ENCODE peak calls at places on chromosomes 13 and 19, in ten cellular contexts. One of them, this sample, is unnamed.
A peak's percentile ranks its signal among the peaks of the same experiment; 100 is the strongest.

GRCh38 chr13:27038323-27038722 is 133.3 kb downstream of the USP12 start:
- DNase-seq in BE2C: no peak
- DNase-seq in fibroblast of villous mesenchyme: peak; percentile 77
- DNase-seq in body of pancreas: no peak
- DNase-seq in Peyer's patch: no peak
- DNase-seq in stomach: no peak
- DNase-seq in lower lobe of right lung: no peak
- DNase-seq in SK-N-SH: no peak
- DNase-seq in fibroblast of mammary gland: peak; percentile 67
- DNase-seq in psoas muscle: no peak
- DNase-seq in this sample: peak; percentile 83

GRCh38 chr13:41463823-41464602 is 6.7 kb downstream of the RGCC start:
- DNase-seq in Peyer's patch: peak; percentile 72
- DNase-seq in stomach: no peak
- DNase-seq in SK-N-SH: no peak
- DNase-seq in psoas muscle: no peak
- DNase-seq in BE2C: no peak
- DNase-seq in body of pancreas: no peak
- DNase-seq in lower lobe of right lung: no peak
- DNase-seq in fibroblast of villous mesenchyme: no peak
- DNase-seq in fibroblast of mammary gland: no peak
- DNase-seq in this sample: no peak

GRCh38 chr13:87810920-87811344 is 139.8 kb downstream of the SLITRK5 start:
- DNase-seq in lower lobe of right lung: no peak
- DNase-seq in SK-N-SH: no peak
- DNase-seq in BE2C: no peak
- DNase-seq in stomach: no peak
- DNase-seq in fibroblast of mammary gland: no peak
- DNase-seq in fibroblast of villous mesenchyme: no peak
- DNase-seq in psoas muscle: no peak
- DNase-seq in body of pancreas: no peak
- DNase-seq in Peyer's patch: no peak
- DNase-seq in this sample: no peak

GRCh38 chr19:51783373-51783772 is 11.6 kb upstream of the FPR3 start:
- DNase-seq in stomach: no peak
- DNase-seq in SK-N-SH: no peak
- DNase-seq in lower lobe of right lung: no peak
- DNase-seq in Peyer's patch: no peak
- DNase-seq in body of pancreas: no peak
- DNase-seq in fibroblast of mammary gland: peak; percentile 38
- DNase-seq in BE2C: no peak
- DNase-seq in fibroblast of villous mesenchyme: peak; percentile 36
- DNase-seq in psoas muscle: no peak
- DNase-seq in this sample: peak; percentile 30

GRCh38 chr13:64488731-64489130 is 2741.4 kb downstream of the PCDH9 start:
- DNase-seq in psoas muscle: no peak
- DNase-seq in lower lobe of right lung: no peak
- DNase-seq in body of pancreas: no peak
- DNase-seq in stomach: no peak
- DNase-seq in SK-N-SH: no peak
- DNase-seq in BE2C: no peak
- DNase-seq in fibroblast of mammary gland: no peak
- DNase-seq in fibroblast of villous mesenchyme: no peak
- DNase-seq in Peyer's patch: no peak
- DNase-seq in this sample: no peak

GRCh38 chr13:41842029-41842428 is 118.9 kb downstream of the VWA8 start:
- DNase-seq in Peyer's patch: no peak
- DNase-seq in lower lobe of right lung: no peak
- DNase-seq in body of pancreas: no peak
- DNase-seq in stomach: no peak
- DNase-seq in SK-N-SH: no peak
- DNase-seq in psoas muscle: no peak
- DNase-seq in fibroblast of villous mesenchyme: peak; percentile 83
- DNase-seq in fibroblast of mammary gland: no peak
- DNase-seq in BE2C: no peak
- DNase-seq in this sample: peak; percentile 48

GRCh38 chr19:51916167-51916566 is 11.1 kb upstream of the ZNF613 start:
- DNase-seq in body of pancreas: no peak
- DNase-seq in BE2C: no peak
- DNase-seq in fibroblast of villous mesenchyme: no peak
- DNase-seq in psoas muscle: no peak
- DNase-seq in lower lobe of right lung: no peak
- DNase-seq in stomach: no peak
- DNase-seq in SK-N-SH: no peak
- DNase-seq in Peyer's patch: no peak
- DNase-seq in fibroblast of mammary gland: no peak
- DNase-seq in this sample: no peak

GRCh38 chr13:42107006-42107405 is 58.6 kb downstream of the DGKH start:
- DNase-seq in body of pancreas: no peak
- DNase-seq in BE2C: no peak
- DNase-seq in psoas muscle: no peak
- DNase-seq in fibroblast of villous mesenchyme: no peak
- DNase-seq in SK-N-SH: no peak
- DNase-seq in lower lobe of right lung: no peak
- DNase-seq in Peyer's patch: no peak
- DNase-seq in stomach: no peak
- DNase-seq in fibroblast of mammary gland: no peak
- DNase-seq in this sample: no peak

GRCh38 chr13:40176242-40176641 is 490.2 kb downstream of the FOXO1 start:
- DNase-seq in BE2C: no peak
- DNase-seq in Peyer's patch: no peak
- DNase-seq in fibroblast of villous mesenchyme: no peak
- DNase-seq in stomach: no peak
- DNase-seq in SK-N-SH: no peak
- DNase-seq in fibroblast of mammary gland: no peak
- DNase-seq in lower lobe of right lung: no peak
- DNase-seq in psoas muscle: no peak
- DNase-seq in body of pancreas: no peak
- DNase-seq in this sample: no peak

GRCh38 chr19:46461537-46461936 is 9.8 kb downstream of the PNMA8A start:
- DNase-seq in Peyer's patch: no peak
- DNase-seq in SK-N-SH: no peak
- DNase-seq in lower lobe of right lung: no peak
- DNase-seq in BE2C: no peak
- DNase-seq in fibroblast of villous mesenchyme: no peak
- DNase-seq in body of pancreas: no peak
- DNase-seq in stomach: no peak
- DNase-seq in psoas muscle: no peak
- DNase-seq in fibroblast of mammary gland: peak; percentile 36
- DNase-seq in this sample: no peak

GRCh38 chr19:1768248-1768647 is 14.9 kb downstream of the ONECUT3 start:
- DNase-seq in BE2C: peak; percentile 66
- DNase-seq in Peyer's patch: peak; percentile 49
- DNase-seq in psoas muscle: no peak
- DNase-seq in stomach: no peak
- DNase-seq in fibroblast of villous mesenchyme: peak; percentile 20
- DNase-seq in SK-N-SH: peak; percentile 58
- DNase-seq in lower lobe of right lung: no peak
- DNase-seq in fibroblast of mammary gland: peak; percentile 18
- DNase-seq in body of pancreas: no peak
- DNase-seq in this sample: no peak

GRCh38 chr13:109874921-109875454 is 88.6 kb upstream of the IRS2 start:
- DNase-seq in stomach: no peak
- DNase-seq in fibroblast of mammary gland: peak; percentile 68
- DNase-seq in body of pancreas: no peak
- DNase-seq in lower lobe of right lung: no peak
- DNase-seq in fibroblast of villous mesenchyme: peak; percentile 82
- DNase-seq in Peyer's patch: no peak
- DNase-seq in BE2C: no peak
- DNase-seq in SK-N-SH: no peak
- DNase-seq in psoas muscle: no peak
- DNase-seq in this sample: peak; percentile 66

DNA sequence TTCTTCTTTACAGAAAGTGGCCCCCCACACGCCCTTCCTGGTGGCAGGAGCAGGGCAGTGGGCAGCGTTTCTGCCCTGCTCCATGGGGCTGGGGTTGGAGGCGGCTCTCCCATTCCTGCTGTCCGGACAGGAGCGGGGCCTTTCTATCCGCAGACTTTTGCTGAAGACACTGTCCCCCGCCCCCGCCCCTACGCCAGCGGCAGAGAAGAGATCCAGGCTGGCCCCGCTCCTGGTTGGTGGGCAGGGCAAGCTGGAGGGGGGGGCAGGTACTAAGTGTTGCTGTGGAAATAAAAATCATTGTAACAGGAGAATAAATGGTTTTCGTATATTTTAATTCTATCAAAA is 81.7 kb downstream of the ZNF429 start:
- DNase-seq in fibroblast of mammary gland: no peak
- DNase-seq in stomach: no peak
- DNase-seq in BE2C: no peak
- DNase-seq in Peyer's patch: no peak
- DNase-seq in SK-N-SH: no peak
- DNase-seq in fibroblast of villous mesenchyme: no peak
- DNase-seq in lower lobe of right lung: no peak
- DNase-seq in psoas muscle: no peak
- DNase-seq in body of pancreas: peak; percentile 37
- DNase-seq in this sample: no peak
- H3K4me3 ChIP-seq in fibroblast of mammary gland: no peak overlapping the region
- H3K4me3 ChIP-seq in stomach: peak overlapping the region; percentile 63
- H3K4me3 ChIP-seq in BE2C: no peak overlapping the region
- H3K4me3 ChIP-seq in Peyer's patch: peak overlapping the region; percentile 70
- H3K4me3 ChIP-seq in SK-N-SH: no peak overlapping the region
- H3K4me3 ChIP-seq in fibroblast of villous mesenchyme: no peak overlapping the region
- H3K4me3 ChIP-seq in lower lobe of right lung: peak overlapping the region; percentile 64
- H3K4me3 ChIP-seq in psoas muscle: peak overlapping the region; percentile 83
- H3K4me3 ChIP-seq in body of pancreas: peak overlapping the region; percentile 98
- H3K4me3 ChIP-seq in this sample: no peak overlapping the region

GRCh38 chr19:709965-710714 is 1.4 kb downstream of the PALM start:
- DNase-seq in lower lobe of right lung: no peak
- DNase-seq in SK-N-SH: peak; percentile 55
- DNase-seq in psoas muscle: peak; percentile 58
- DNase-seq in BE2C: no peak
- DNase-seq in body of pancreas: no peak
- DNase-seq in fibroblast of villous mesenchyme: no peak
- DNase-seq in fibroblast of mammary gland: no peak
- DNase-seq in Peyer's patch: no peak
- DNase-seq in stomach: no peak
- DNase-seq in this sample: peak; percentile 30

GRCh38 chr19:709196-709964 is 645 bp downstream of the PALM start:
- DNase-seq in BE2C: no peak
- DNase-seq in SK-N-SH: peak; percentile 71
- DNase-seq in psoas muscle: no peak
- DNase-seq in lower lobe of right lung: no peak
- DNase-seq in stomach: no peak
- DNase-seq in fibroblast of villous mesenchyme: no peak
- DNase-seq in body of pancreas: no peak
- DNase-seq in fibroblast of mammary gland: no peak
- DNase-seq in Peyer's patch: no peak
- DNase-seq in this sample: no peak

GRCh38 chr19:711224-711623 is 2.5 kb downstream of the PALM start:
- DNase-seq in fibroblast of mammary gland: no peak
- DNase-seq in SK-N-SH: no peak
- DNase-seq in psoas muscle: no peak
- DNase-seq in BE2C: no peak
- DNase-seq in Peyer's patch: no peak
- DNase-seq in stomach: no peak
- DNase-seq in fibroblast of villous mesenchyme: no peak
- DNase-seq in body of pancreas: no peak
- DNase-seq in lower lobe of right lung: no peak
- DNase-seq in this sample: no peak

GRCh38 chr19:710767-711166 is 2.0 kb downstream of the PALM start:
- DNase-seq in body of pancreas: no peak
- DNase-seq in Peyer's patch: no peak
- DNase-seq in SK-N-SH: no peak
- DNase-seq in fibroblast of mammary gland: no peak
- DNase-seq in fibroblast of villous mesenchyme: no peak
- DNase-seq in stomach: no peak
- DNase-seq in lower lobe of right lung: no peak
- DNase-seq in psoas muscle: no peak
- DNase-seq in BE2C: no peak
- DNase-seq in this sample: peak; percentile 25

DNA sequence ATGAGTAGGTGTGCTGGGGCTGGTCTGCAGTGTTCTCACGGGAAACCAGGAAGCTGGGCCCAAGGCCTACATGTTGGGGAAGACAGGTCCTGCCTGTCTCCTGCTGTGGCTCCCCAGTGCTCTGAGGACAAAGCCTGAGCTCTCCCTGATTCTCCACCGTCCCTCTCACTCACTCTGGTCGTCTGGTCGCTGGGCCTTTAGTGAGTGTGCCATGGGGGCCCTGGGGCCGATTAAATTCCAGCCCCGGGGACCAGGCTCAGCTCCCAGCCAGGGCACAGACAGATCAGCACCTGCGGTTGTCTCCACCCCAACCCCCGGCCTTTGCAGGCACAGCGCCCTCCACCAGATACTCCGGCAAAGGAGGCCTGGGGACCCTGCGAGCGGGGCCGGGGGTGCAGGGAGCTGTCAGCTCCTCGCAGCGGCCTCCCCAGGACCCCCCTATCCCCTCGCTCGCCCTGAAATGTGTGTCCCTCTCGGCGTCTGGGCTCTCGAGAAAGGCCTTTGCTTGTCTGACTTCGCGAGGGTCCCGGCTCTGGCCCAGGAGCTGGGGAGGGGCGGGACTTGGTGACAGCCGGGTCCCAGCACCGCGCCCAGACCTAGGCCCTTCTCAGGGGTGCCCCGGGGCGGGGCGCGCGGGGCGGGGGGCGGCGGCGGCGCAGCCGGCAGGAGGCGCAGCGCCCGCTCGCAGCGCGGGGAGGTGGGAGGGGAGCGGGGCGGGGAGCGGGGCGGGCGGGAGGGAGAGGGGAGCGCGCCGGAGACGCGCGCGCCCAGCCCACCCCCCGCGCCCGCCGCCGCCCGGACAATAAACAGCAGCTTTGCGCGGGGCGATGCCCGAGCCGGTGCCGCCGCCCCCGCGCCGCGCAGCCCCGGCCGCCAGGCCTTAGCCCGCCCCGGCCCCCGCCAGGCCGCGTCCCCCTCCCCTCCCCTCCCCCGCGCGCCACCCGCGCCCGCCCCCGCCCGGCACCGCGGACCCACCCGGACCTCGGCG is at the start of gene PALM:
- DNase-seq in Peyer's patch: no peak
- DNase-seq in psoas muscle: peak; percentile 51
- DNase-seq in stomach: peak; percentile 29
- DNase-seq in lower lobe of right lung: no peak
- DNase-seq in fibroblast of mammary gland: no peak
- DNase-seq in BE2C: peak; percentile 61
- DNase-seq in SK-N-SH: peak; percentile 90
- DNase-seq in body of pancreas: no peak
- DNase-seq in fibroblast of villous mesenchyme: no peak
- DNase-seq in this sample: no peak
- TF ChIP-seq CTCF in Peyer's patch: no peak
- TF ChIP-seq CTCF in psoas muscle: peak; percentile 21
- TF ChIP-seq CTCF in stomach: no peak
- TF ChIP-seq CTCF in lower lobe of right lung: no peak
- TF ChIP-seq CTCF in fibroblast of mammary gland: no peak
- TF ChIP-seq CTCF in BE2C: no peak
- TF ChIP-seq CTCF in SK-N-SH: peak; percentile 38
- TF ChIP-seq CTCF in body of pancreas: no peak
- TF ChIP-seq CTCF in fibroblast of villous mesenchyme: peak; percentile 13
- TF ChIP-seq CTCF in this sample: no peak

GRCh38 chr13:113837554-113838355 is 26.1 kb downstream of the GAS6 start:
- DNase-seq in body of pancreas: peak; percentile 96
- DNase-seq in BE2C: peak; percentile 90
- DNase-seq in stomach: peak; percentile 89
- DNase-seq in lower lobe of right lung: peak; percentile 84
- DNase-seq in fibroblast of villous mesenchyme: peak; percentile 99
- DNase-seq in Peyer's patch: peak; percentile 82
- DNase-seq in SK-N-SH: peak; percentile 84
- DNase-seq in fibroblast of mammary gland: peak; percentile 99
- DNase-seq in psoas muscle: peak; percentile 96
- DNase-seq in this sample: peak; percentile 98
- H3K4me3 ChIP-seq in body of pancreas: no peak overlapping the region
- H3K4me3 ChIP-seq in BE2C: no peak overlapping the region
- H3K4me3 ChIP-seq in stomach: peak overlapping the region; percentile 25
- H3K4me3 ChIP-seq in lower lobe of right lung: peak overlapping the region; percentile 17
- H3K4me3 ChIP-seq in fibroblast of villous mesenchyme: peak overlapping the region; percentile 60
- H3K4me3 ChIP-seq in Peyer's patch: peak overlapping the region; percentile 24
- H3K4me3 ChIP-seq in SK-N-SH: peak overlapping the region; percentile 56
- H3K4me3 ChIP-seq in fibroblast of mammary gland: peak overlapping the region; percentile 68
- H3K4me3 ChIP-seq in psoas muscle: peak overlapping the region; percentile 33
- H3K4me3 ChIP-seq in this sample: peak overlapping the region; percentile 62

GRCh38 chr19:35592226-35592625 is 6.3 kb downstream of the PMIS2 start:
- DNase-seq in fibroblast of mammary gland: peak; percentile 57
- DNase-seq in stomach: peak; percentile 36
- DNase-seq in fibroblast of villous mesenchyme: peak; percentile 42
- DNase-seq in psoas muscle: no peak
- DNase-seq in body of pancreas: peak; percentile 66
- DNase-seq in Peyer's patch: no peak
- DNase-seq in BE2C: no peak
- DNase-seq in SK-N-SH: peak; percentile 41
- DNase-seq in lower lobe of right lung: no peak
- DNase-seq in this sample: peak; percentile 65
- TF ChIP-seq CTCF in fibroblast of mammary gland: peak; percentile 62
- TF ChIP-seq CTCF in stomach: peak; percentile 17
- TF ChIP-seq CTCF in fibroblast of villous mesenchyme: peak; percentile 56
- TF ChIP-seq CTCF in psoas muscle: peak; percentile 26
- TF ChIP-seq CTCF in body of pancreas: peak; percentile 89
- TF ChIP-seq CTCF in Peyer's patch: peak; percentile 38
- TF ChIP-seq CTCF in BE2C: peak; percentile 56
- TF ChIP-seq CTCF in SK-N-SH: peak; percentile 48
- TF ChIP-seq CTCF in lower lobe of right lung: peak; percentile 45
- TF ChIP-seq CTCF in this sample: peak; percentile 59